ENCODE peak calls at places on chromosomes 13 and 19, in six cellular contexts. K is T-helper 17 cell, A is GM18507, Q is omental fat pad, M is neural crest cell, R is myocyte. F is an unnamed sample.

GRCh38 chr19:33441828-33442227 is 68.3 kb downstream of the CEBPG start:
- DNase-seq in K (no peak), A (no peak), Q (no peak), M (no peak), R (no peak), F (no peak)

GRCh38 chr13:64333888-64334287 is 2896.2 kb downstream of the PCDH9 start:
- DNase-seq in K (no peak), A (no peak), Q (no peak), M (no peak), R (peak; percentile 1), F (no peak)

GRCh38 chr19:1624458-1624857 is 19.2 kb upstream of the UQCR11 start:
- DNase-seq in K (no peak), A (no peak), Q (no peak), M (peak; percentile 64), R (peak; percentile 42), F (no peak)

GRCh38 chr13:78602561-78603239 is 652 bp downstream of the POU4F1 start:
- DNase-seq in K (no peak), A (no peak), Q (no peak), M (no peak), R (no peak), F (no peak)

GRCh38 chr13:61144834-61145593 is 270.6 kb downstream of the PCDH20 start:
- DNase-seq in K (no peak), A (no peak), Q (no peak), M (no peak), R (no peak), F (no peak)

GRCh38 chr13:48160879-48161278 is 66.0 kb upstream of the MED4 start:
- DNase-seq in K (no peak), A (no peak), Q (no peak), M (no peak), R (peak; percentile 59), F (no peak)

GRCh38 chr13:24323739-24324075 is 14.3 kb downstream of the C1QTNF9 start:
- DNase-seq in K (no peak), A (no peak), Q (no peak), M (no peak), R (no peak), F (no peak)

GRCh38 chr13:24911135-24911524 is 147.2 kb downstream of the RNF17 start:
- DNase-seq in K (no peak), A (no peak), Q (no peak), M (no peak), R (peak; percentile 56), F (no peak)

F was measured in ascending aorta.